ENCODE peak calls at places on chromosomes 4 and X, in nine cellular contexts. M, Y, W, B, X, O, T, P and H are unnamed samples.

GRCh38 chr4:76723916-76724315 is 174.0 kb downstream of the SOWAHB start:
- DNase-seq in X (no peak), W (no peak), B (peak), T (no peak), Y (no peak), O (peak), P (no peak), M (no peak), H (no peak)

GRCh38 chr4:137359691-137360315 is 172.5 kb downstream of the PCDH18 start:
- DNase-seq in W (no peak), O (no peak), B (no peak), T (no peak), M (no peak), P (no peak), Y (no peak), X (no peak), H (no peak)

GRCh38 chr4:185110375-185110823 is 32.7 kb upstream of the SLC25A4 start:
- DNase-seq in O (no peak), X (no peak), Y (no peak), T (no peak), P (peak), W (no peak), B (no peak), M (peak), H (no peak)

GRCh38 chr4:54877006-54877405 is 219.2 kb downstream of the KIT start:
- DNase-seq in Y (no peak), T (no peak), W (no peak), M (no peak), B (peak), P (no peak), X (no peak), O (no peak), H (no peak)

GRCh38 chrX:64190136-64190740 is 15.3 kb downstream of the AMER1 start:
- DNase-seq in X (no peak), O (no peak), T (no peak), P (no peak), W (no peak), B (no peak), M (no peak), Y (no peak), H (no peak)

GRCh38 chrX:118760025-118760424 is 32.6 kb downstream of the IL13RA1 start:
- DNase-seq in M (no peak), B (no peak), P (no peak), Y (no peak), X (no peak), O (no peak), W (no peak), T (no peak), H (no peak)

GRCh38 chr4:19850909-19851308 is 400.8 kb upstream of the SLIT2 start:
- DNase-seq in M (no peak), W (no peak), T (no peak), X (no peak), Y (no peak), B (peak), O (peak), P (no peak), H (no peak)

GRCh38 chrX:123736333-123736921 is 3.6 kb upstream of the THOC2 start:
- DNase-seq in W (no peak), X (no peak), Y (no peak), B (peak), P (no peak), O (peak), T (no peak), M (no peak), H (no peak)